ENCODE peak calls at places on chromosomes 11 and 22, in ten cellular contexts. J is coronary artery, K is T-cell, W is Calu3, C is natural killer cell, R is stomach, I is WTC11, L is upper lobe of left lung, Q is HS-5, Y is Kasumi-1. U is an unnamed sample.

GRCh38 chr11:120192831-120193625 is 17.8 kb upstream of the OAF start:
- DNase-seq in J (no peak), K (no peak), W (no peak), C (no peak), R (no peak), I (no peak), L (no peak), Q (no peak), Y (no peak), U (no peak)

GRCh38 chr11:92663539-92663938 is 305.9 kb upstream of the MTNR1B start:
- DNase-seq in J (no peak), K (no peak), W (no peak), C (no peak), R (no peak), I (no peak), L (no peak), Q (peak), Y (no peak), U (no peak)

GRCh38 chr22:29359469-29359868 is 28.9 kb downstream of the AP1B1 start:
- DNase-seq in J (no peak), K (no peak), W (peak), C (no peak), R (peak), I (peak), L (no peak), Q (no peak), Y (no peak), U (no peak)

GRCh38 chr11:93659841-93660240 is 1.6 kb upstream of the CEP295 start:
- DNase-seq in J (no peak), K (no peak), W (no peak), C (no peak), R (no peak), I (no peak), L (no peak), Q (no peak), Y (no peak), U (no peak)

GRCh38 chr22:50720861-50721844 is 16.9 kb upstream of the ACR start:
- DNase-seq in J (no peak), K (no peak), W (no peak), C (no peak), R (no peak), I (peak), L (no peak), Q (no peak), Y (no peak), U (no peak)

GRCh38 chr11:94330789-94331188 is 26.4 kb downstream of the IZUMO1R start:
- DNase-seq in J (no peak), K (no peak), W (no peak), C (no peak), R (no peak), I (no peak), L (no peak), Q (no peak), Y (no peak), U (no peak)

GRCh38 chr11:65357856-65358356 is 3.4 kb downstream of the TIGD3 start:
- DNase-seq in J (no peak), K (no peak), W (no peak), C (no peak), R (no peak), I (no peak), L (no peak), Q (no peak), Y (no peak), U (no peak)

GRCh38 chr11:124825876-124826275 is 25.7 kb upstream of the MSANTD2 start:
- DNase-seq in J (no peak), K (no peak), W (no peak), C (no peak), R (no peak), I (no peak), L (no peak), Q (no peak), Y (no peak), U (no peak)

GRCh38 chr11:113202431-113202830 is 112.0 kb upstream of the TTC12 start:
- DNase-seq in J (no peak), K (no peak), W (peak), C (no peak), R (no peak), I (no peak), L (no peak), Q (no peak), Y (no peak), U (no peak)

GRCh38 chr11:94649925-94650623 is 82.9 kb downstream of the PIWIL4 start:
- DNase-seq in J (no peak), K (no peak), W (no peak), C (no peak), R (no peak), I (no peak), L (no peak), Q (no peak), Y (no peak), U (no peak)

GRCh38 chr11:66543263-66544107 is 2.4 kb downstream of the ZDHHC24 start:
- DNase-seq in J (no peak), K (peak), W (no peak), C (peak), R (peak), I (peak), L (peak), Q (no peak), Y (peak), U (peak)

GRCh38 chr22:23495614-23496444 is 84.3 kb downstream of the IGLL1 start:
- DNase-seq in J (no peak), K (no peak), W (no peak), C (no peak), R (no peak), I (no peak), L (no peak), Q (no peak), Y (peak), U (no peak)

GRCh38 chr11:70270877-70271634 is 566 bp downstream of the PPFIA1 start:
- DNase-seq in J (no peak), K (peak), W (peak), C (peak), R (peak), I (peak), L (peak), Q (no peak), Y (peak), U (peak)

GRCh38 chr11:69054397-69055211 is 5.9 kb downstream of the TPCN2 start:
- DNase-seq in J (no peak), K (no peak), W (no peak), C (no peak), R (no peak), I (no peak), L (no peak), Q (no peak), Y (no peak), U (no peak)

GRCh38 chr11:123536690-123537437 is 106.8 kb downstream of the GRAMD1B start:
- DNase-seq in J (no peak), K (no peak), W (no peak), C (no peak), R (no peak), I (no peak), L (peak), Q (no peak), Y (no peak), U (no peak)

GRCh38 chr11:57513911-57514537 is 1.5 kb downstream of the SLC43A1 start:
- DNase-seq in J (no peak), K (peak), W (peak), C (no peak), R (peak), I (peak), L (peak), Q (no peak), Y (peak), U (no peak)

GRCh38 chr22:40387758-40388157 is 17.4 kb downstream of the SGSM3 start:
- DNase-seq in J (no peak), K (no peak), W (peak), C (no peak), R (peak), I (no peak), L (no peak), Q (no peak), Y (no peak), U (no peak)

GRCh38 chr11:86955674-86956522 is 703 bp upstream of the FZD4 start:
- DNase-seq in J (peak), K (no peak), W (peak), C (peak), R (peak), I (peak), L (peak), Q (peak), Y (peak), U (no peak)

GRCh38 chr11:74004694-74005615 is 3.9 kb downstream of the UCP3 start:
- DNase-seq in J (peak), K (peak), W (no peak), C (peak), R (peak), I (no peak), L (peak), Q (no peak), Y (no peak), U (no peak)

GRCh38 chr11:60872952-60873524 is 5.7 kb downstream of the ZP1 start:
- DNase-seq in J (no peak), K (no peak), W (no peak), C (no peak), R (peak), I (peak), L (no peak), Q (peak), Y (no peak), U (no peak)

GRCh38 chr11:73310661-73311393 is 2.8 kb downstream of the ARHGEF17 start:
- DNase-seq in J (no peak), K (no peak), W (no peak), C (no peak), R (no peak), I (no peak), L (no peak), Q (no peak), Y (no peak), U (no peak)

GRCh38 chr11:112174789-112175595 is at the start of gene BCO2:
- DNase-seq in J (peak), K (peak), W (peak), C (peak), R (peak), I (peak), L (peak), Q (no peak), Y (peak), U (peak)

GRCh38 chr22:46134111-46134705 is 16.1 kb upstream of the PPARA start:
- DNase-seq in J (no peak), K (no peak), W (no peak), C (no peak), R (no peak), I (no peak), L (no peak), Q (no peak), Y (no peak), U (no peak)

GRCh38 chr11:70244698-70245097 is 25.8 kb upstream of the PPFIA1 start:
- DNase-seq in J (no peak), K (no peak), W (no peak), C (no peak), R (no peak), I (no peak), L (no peak), Q (peak), Y (no peak), U (no peak)

GRCh38 chr11:2796091-2796490 is 89.5 kb downstream of the CDKN1C start:
- DNase-seq in J (no peak), K (no peak), W (no peak), C (no peak), R (no peak), I (peak), L (peak), Q (no peak), Y (no peak), U (no peak)